ENCODE peak calls at places on chromosomes 3 and 15, in four cellular contexts. W, Q, H and X are unnamed samples.
A peak's percentile ranks its signal among the peaks of the same experiment; 100 is the strongest.

GRCh38 chr15:69595009-69595825 is 142.6 kb downstream of the RPLP1 start:
- DNase-seq in W (peak; percentile 76), H (no peak), Q (no peak), X (no peak)

GRCh38 chr3:187744169-187745151 is 808 bp downstream of the BCL6 start:
- DNase-seq in H (peak; percentile 60), Q (peak; percentile 36), W (peak; percentile 69), X (peak; percentile 53)

GRCh38 chr15:58552505-58553364 is 120.9 kb downstream of the LIPC start:
- DNase-seq in H (no peak), W (no peak), Q (no peak), X (no peak)

GRCh38 chr3:123799544-123800351 is 84.4 kb downstream of the MYLK start:
- DNase-seq in H (no peak), Q (no peak), W (peak; percentile 79), X (no peak)

GRCh38 chr15:63553388-63553791 is 43.8 kb upstream of the FBXL22 start:
- DNase-seq in Q (no peak), W (peak; percentile 92), H (peak; percentile 56), X (no peak)

GRCh38 chr3:193962986-193963683 is 172.8 kb upstream of the HES1 start:
- DNase-seq in H (no peak), W (peak; percentile 54), Q (no peak), X (no peak)

GRCh38 chr15:87556886-87557285 is 699.7 kb downstream of the NTRK3 start:
- DNase-seq in Q (no peak), W (peak; percentile 63), H (no peak), X (no peak)

GRCh38 chr3:188554404-188554803 is 400.4 kb downstream of the LPP start:
- DNase-seq in W (peak; percentile 66), H (peak; percentile 26), Q (no peak), X (no peak)